ENCODE peak calls at places on chromosomes 4 and X, in five cellular contexts. R, K, G, O and Z are unnamed samples.

GRCh38 chr4:931194-931959 is 739 bp downstream of the GAK start:
- DNase-seq in O (peak; percentile 90), K (peak; percentile 58), R (peak; percentile 84), G (peak; percentile 55), Z (no peak)

GRCh38 chr4:80138556-80139538 is 58.5 kb upstream of the PRDM8 start:
- DNase-seq in O (peak; percentile 68), K (no peak), G (no peak), R (peak; percentile 82), Z (no peak)

GRCh38 chr4:2787230-2788100 is 5.4 kb upstream of the SH3BP2 start:
- DNase-seq in R (no peak), K (peak; percentile 26), O (no peak), G (peak; percentile 33), Z (no peak)

GRCh38 chr4:93199492-93199891 is 629.1 kb upstream of the ATOH1 start:
- DNase-seq in O (peak; percentile 53), R (peak; percentile 29), G (peak; percentile 58), K (no peak), Z (peak; percentile 52)

GRCh38 chrX:41027388-41027787 is 57.9 kb upstream of the USP9X start:
- DNase-seq in G (no peak), K (no peak), R (peak; percentile 76), O (peak; percentile 75), Z (no peak)

GRCh38 chr4:73152893-73153292 is 83.4 kb upstream of the COX18 start:
- DNase-seq in K (no peak), O (peak; percentile 20), G (no peak), R (no peak), Z (no peak)

GRCh38 chr4:7154351-7154981 is 37.9 kb upstream of the SORCS2 start:
- DNase-seq in K (no peak), G (no peak), R (no peak), O (no peak), Z (no peak)

GRCh38 chr4:176561368-176561767 is 231.4 kb downstream of the VEGFC start:
- DNase-seq in K (no peak), O (peak; percentile 20), G (no peak), R (peak; percentile 66), Z (no peak)

GRCh38 chrX:64894454-64895038 is 81.7 kb downstream of the ZC4H2 start:
- DNase-seq in G (peak; percentile 25), O (peak; percentile 46), K (peak; percentile 60), R (peak; percentile 5), Z (no peak)

GRCh38 chr4:38752393-38752961 is 30.3 kb downstream of the TLR10 start:
- DNase-seq in R (peak; percentile 66), K (no peak), G (no peak), O (peak; percentile 54), Z (no peak)

GRCh38 chr4:61273237-61273636 is 73.1 kb downstream of the ADGRL3 start:
- DNase-seq in R (peak; percentile 1), G (no peak), K (no peak), O (no peak), Z (no peak)

GRCh38 chr4:13656569-13656988 is 29.1 kb upstream of the BOD1L1 start:
- DNase-seq in K (peak; percentile 42), G (peak; percentile 64), R (peak; percentile 74), O (peak; percentile 88), Z (peak; percentile 61)

GRCh38 chr4:155569960-155570515 is 96.6 kb upstream of the GUCY1A1 start:
- DNase-seq in O (peak; percentile 84), K (no peak), R (peak; percentile 10), G (no peak), Z (no peak)

GRCh38 chr4:155207534-155208257 is 740 bp upstream of the NPY2R start:
- DNase-seq in K (peak; percentile 21), O (no peak), R (no peak), G (peak; percentile 47), Z (no peak)

GRCh38 chr4:79241846-79242245 is 84.0 kb downstream of the NAA11 start:
- DNase-seq in O (peak; percentile 64), G (no peak), R (peak; percentile 49), K (no peak), Z (peak; percentile 50)

GRCh38 chr4:8073206-8073863 is 85.3 kb downstream of the ABLIM2 start:
- DNase-seq in R (no peak), O (no peak), K (no peak), G (peak; percentile 81), Z (no peak)

GRCh38 chrX:56802921-56803848 is 74.1 kb downstream of the NBDY start:
- DNase-seq in K (peak; percentile 81), G (peak; percentile 47), O (peak; percentile 70), R (peak; percentile 76), Z (no peak)

GRCh38 chrX:1358793-1359476 is 22.4 kb downstream of the IL3RA start:
- DNase-seq in O (no peak), R (no peak), G (no peak), K (no peak), Z (no peak)

GRCh38 chrX:65985922-65986588 is 53.8 kb downstream of the VSIG4 start:
- DNase-seq in O (peak; percentile 67), G (peak; percentile 15), R (peak; percentile 47), K (peak; percentile 48), Z (peak; percentile 26)

GRCh38 chr4:11765849-11766453 is 337.3 kb upstream of the HS3ST1 start:
- DNase-seq in K (peak; percentile 28), R (peak; percentile 37), O (peak; percentile 28), G (peak; percentile 26), Z (no peak)

GRCh38 chr4:101208171-101208570 is 139.2 kb downstream of the PPP3CA start:
- DNase-seq in G (no peak), O (no peak), K (no peak), R (no peak), Z (no peak)

GRCh38 chr4:107838763-107839162 is 14.0 kb downstream of the SGMS2 start:
- DNase-seq in K (no peak), O (peak; percentile 57), G (no peak), R (peak; percentile 38), Z (no peak)

GRCh38 chrX:20530319-20530979 is 263.7 kb upstream of the RPS6KA3 start:
- DNase-seq in R (peak; percentile 64), O (peak; percentile 61), K (peak; percentile 69), G (peak; percentile 41), Z (peak; percentile 32)

GRCh38 chrX:1442016-1442665 is 10.6 kb downstream of the ASMTL start:
- DNase-seq in K (no peak), R (no peak), O (no peak), G (no peak), Z (no peak)

GRCh38 chr4:156547439-156547838 is 424.2 kb downstream of the PDGFC start:
- DNase-seq in R (peak; percentile 97), K (no peak), O (peak; percentile 93), G (no peak), Z (no peak)

GRCh38 chr4:15007201-15007600 is 4.9 kb downstream of the CPEB2 start:
- DNase-seq in K (no peak), O (no peak), G (peak; percentile 6), R (no peak), Z (no peak)
- H3K4me3 ChIP-seq in K (no peak overlapping the region), O (peak overlapping the region; percentile 85), G (no peak overlapping the region), R (peak overlapping the region; percentile 18), Z (peak overlapping the region; percentile 88)

GRCh38 chr4:112509243-112510190 is 6.5 kb downstream of the NEUROG2 start:
- DNase-seq in R (peak; percentile 20), O (peak; percentile 59), K (no peak), G (peak; percentile 49), Z (no peak)

GRCh38 chr4:112510191-112510467 is 5.9 kb downstream of the NEUROG2 start:
- DNase-seq in K (no peak), G (peak; percentile 34), O (no peak), R (no peak), Z (no peak)

GRCh38 chr4:112514079-112514448 is 1.9 kb downstream of the NEUROG2 start:
- DNase-seq in O (no peak), K (no peak), G (peak; percentile 33), R (no peak), Z (no peak)

GRCh38 chr4:112511294-112512118 is 4.5 kb downstream of the NEUROG2 start:
- DNase-seq in O (no peak), G (no peak), K (no peak), R (no peak), Z (no peak)

DNA sequence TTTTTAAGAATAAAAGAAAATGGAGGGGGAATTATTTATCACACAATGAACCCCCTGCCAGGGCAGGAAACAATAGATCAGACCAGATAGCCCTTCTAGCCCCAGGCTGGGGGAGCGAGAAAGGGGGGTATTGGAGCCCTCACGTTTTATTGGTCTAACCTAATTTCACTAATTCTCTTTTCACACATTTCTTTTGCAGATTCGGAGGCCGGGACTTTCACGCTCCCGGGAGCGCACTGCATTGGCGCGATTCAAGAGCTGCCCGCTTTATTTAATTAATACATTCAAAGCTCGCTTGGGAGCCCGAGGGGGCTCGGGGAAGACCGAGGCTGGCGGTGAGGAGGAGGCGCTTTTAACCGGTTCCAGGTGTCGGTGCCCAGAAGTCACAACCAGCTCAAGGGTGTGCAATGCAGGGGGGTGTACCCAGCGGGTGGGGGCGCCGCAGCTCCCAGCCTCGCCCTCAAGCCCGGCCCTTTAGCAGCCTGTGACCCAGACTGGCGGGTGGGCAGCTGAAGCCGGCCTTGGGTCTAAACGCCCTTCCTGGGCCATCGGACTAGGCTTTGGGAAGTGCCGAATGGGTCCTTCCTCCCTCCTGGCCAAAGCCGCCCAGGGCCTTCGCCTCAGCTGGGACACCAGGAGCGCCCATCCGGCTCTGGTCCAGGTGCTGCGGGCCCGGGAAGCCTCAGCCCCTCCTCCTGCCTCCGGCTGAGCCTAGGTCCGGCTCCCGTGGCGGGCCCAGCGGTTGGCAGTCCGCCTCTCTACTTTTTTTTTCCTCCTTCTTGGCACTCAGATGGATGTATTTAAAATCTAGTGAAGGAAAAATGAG is 5.3 kb downstream of the NEUROG2 start:
- DNase-seq in K (no peak), G (peak; percentile 73), R (no peak), O (no peak), Z (no peak)
- H3K9ac ChIP-seq in K (no peak overlapping the region), G (no peak overlapping the region), R (no peak overlapping the region), O (no peak overlapping the region), Z (peak overlapping the region; percentile 48)

DNA sequence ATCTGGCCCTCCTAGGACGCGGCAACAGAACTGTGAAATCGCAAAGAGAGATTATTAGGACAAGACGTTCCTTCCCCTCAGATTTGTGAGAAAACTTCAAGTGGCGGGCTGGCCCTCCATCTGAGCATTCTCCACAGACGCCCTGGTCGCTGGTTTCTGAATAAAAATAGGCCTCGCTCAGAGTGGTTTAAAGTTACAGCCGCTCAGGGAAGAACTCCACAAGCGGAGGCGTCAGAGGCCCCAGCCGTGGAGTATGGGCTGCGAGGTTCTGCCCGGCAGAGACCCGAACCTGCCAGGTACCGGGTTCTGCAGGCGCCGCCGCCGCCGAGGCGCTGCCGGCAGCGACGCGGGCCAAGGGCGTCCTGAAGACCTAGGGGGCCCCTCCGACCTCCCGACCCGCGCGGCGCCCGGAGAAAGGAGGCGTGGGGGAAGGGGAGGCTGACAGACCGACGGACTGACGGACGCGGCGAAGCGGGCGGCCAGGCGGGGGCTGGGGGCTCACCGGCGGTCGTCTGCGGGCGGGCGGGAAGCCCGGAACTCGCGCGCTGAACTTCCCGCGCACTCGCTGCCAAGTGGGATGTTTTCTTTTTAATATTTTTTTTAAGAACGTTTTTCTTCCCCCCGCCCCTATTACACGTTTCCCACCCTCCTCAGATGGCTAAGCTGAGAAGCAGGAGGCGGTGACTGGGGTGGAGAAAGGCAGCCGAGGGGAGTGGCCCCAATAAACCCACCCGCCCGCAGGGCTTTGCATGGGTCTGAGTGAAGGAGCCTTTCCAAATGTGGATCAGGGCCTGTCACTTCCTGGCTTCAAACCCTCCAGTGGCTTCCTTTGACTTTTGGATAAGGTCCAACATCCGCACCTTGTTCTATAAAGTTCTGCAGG is at the start of gene PABPC4L:
- DNase-seq in R (peak; percentile 24), G (no peak), O (peak; percentile 38), K (peak; percentile 22), Z (no peak)
- H3K4me3 ChIP-seq in R (peak within 1 kb of the TSS; percentile 42), G (peak within 1 kb of the TSS; percentile 22), O (peak within 1 kb of the TSS; percentile 69), K (peak within 1 kb of the TSS; percentile 34), Z (peak within 1 kb of the TSS; percentile 75)

DNA sequence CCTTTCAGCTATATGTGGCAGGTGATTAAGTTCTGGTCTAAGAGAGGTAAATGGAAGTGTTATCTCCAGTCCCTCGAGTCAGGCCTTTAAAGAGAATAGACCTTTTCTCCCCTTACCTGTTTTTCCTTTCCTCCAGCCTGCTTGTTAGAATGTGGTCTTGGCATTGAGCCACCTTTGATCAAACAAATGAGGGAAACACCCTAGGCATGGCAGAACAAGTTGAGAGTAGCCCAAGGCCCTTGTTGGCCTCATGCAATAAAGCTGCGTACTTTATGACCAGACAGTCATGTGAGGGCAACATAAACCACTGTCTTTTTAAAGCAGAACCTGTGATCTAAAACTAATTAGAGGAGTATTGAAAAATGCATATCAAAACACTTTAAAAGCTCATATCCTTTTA is 13.2 kb upstream of the IL13RA2 start:
- DNase-seq in R (no peak), K (peak; percentile 63), O (no peak), G (no peak), Z (no peak)
- H3K9ac ChIP-seq in R (no peak overlapping the region), K (no peak overlapping the region), O (no peak overlapping the region), G (no peak overlapping the region), Z (no peak overlapping the region)